ENCODE peak calls at places on chromosomes 3 and 15, in four cellular contexts. A is adrenal gland, B is K562, J is Karpas-422. U is an unnamed sample. For H3K27me3 and H3K4me1, the result is how much of the 10 kb centered on the place peaks cover.

GRCh38 chr3:135802171-135802570 is 163.4 kb upstream of the PPP2R3A start:
- DNase-seq in A (no peak), B (no peak), J (no peak), U (no peak)

GRCh38 chr15:69593981-69594966 is 141.7 kb downstream of the RPLP1 start:
- DNase-seq in A (peak), B (no peak), J (no peak), U (no peak)

GRCh38 chr3:136731274-136731884 is 20.8 kb downstream of the STAG1 start:
- DNase-seq in A (no peak), B (no peak), J (no peak), U (no peak)

GRCh38 chr15:29451201-29451781 is 181.7 kb upstream of the NSMCE3 start:
- DNase-seq in A (peak), B (no peak), J (peak), U (no peak)

GRCh38 chr3:122962149-122962548 is 65.4 kb downstream of the SEMA5B start:
- DNase-seq in A (no peak), B (no peak), J (no peak), U (no peak)

GRCh38 chr3:127775398-127776109 is 46.8 kb downstream of the MGLL start:
- DNase-seq in A (no peak), B (no peak), J (no peak), U (no peak)

GRCh38 chr15:90617668-90618097 is 88.0 kb downstream of the CRTC3 start:
- DNase-seq in A (no peak), B (no peak), J (no peak), U (no peak)

GRCh38 chr15:41512078-41512394 is 1.6 kb downstream of the LTK start:
- DNase-seq in A (no peak), B (no peak), J (no peak), U (no peak)

GRCh38 chr3:168973206-168973605 is 690.3 kb downstream of the MECOM start:
- DNase-seq in A (no peak), B (no peak), J (no peak), U (no peak)

GRCh38 chr3:127820871-127821853 is 1.2 kb downstream of the MGLL start:
- DNase-seq in A (no peak), B (no peak), J (peak), U (no peak)

GRCh38 chr3:184691397-184692131 is 20.3 kb downstream of the MAGEF1 start:
- DNase-seq in A (no peak), B (no peak), J (peak), U (no peak)

GRCh38 chr3:50605901-50606326 is 5.7 kb downstream of the CISH start:
- DNase-seq in A (no peak), B (no peak), J (no peak), U (no peak)

GRCh38 chr3:57733790-57734189 is 22.3 kb upstream of the SLMAP start:
- DNase-seq in A (no peak), B (no peak), J (no peak), U (no peak)

GRCh38 chr3:149395107-149396089 is 17.9 kb upstream of the TM4SF1 start:
- DNase-seq in A (no peak), B (no peak), J (no peak), U (no peak)

GRCh38 chr3:43919067-43919466 is 228.3 kb downstream of the ABHD5 start:
- DNase-seq in A (no peak), B (no peak), J (no peak), U (no peak)

DNA sequence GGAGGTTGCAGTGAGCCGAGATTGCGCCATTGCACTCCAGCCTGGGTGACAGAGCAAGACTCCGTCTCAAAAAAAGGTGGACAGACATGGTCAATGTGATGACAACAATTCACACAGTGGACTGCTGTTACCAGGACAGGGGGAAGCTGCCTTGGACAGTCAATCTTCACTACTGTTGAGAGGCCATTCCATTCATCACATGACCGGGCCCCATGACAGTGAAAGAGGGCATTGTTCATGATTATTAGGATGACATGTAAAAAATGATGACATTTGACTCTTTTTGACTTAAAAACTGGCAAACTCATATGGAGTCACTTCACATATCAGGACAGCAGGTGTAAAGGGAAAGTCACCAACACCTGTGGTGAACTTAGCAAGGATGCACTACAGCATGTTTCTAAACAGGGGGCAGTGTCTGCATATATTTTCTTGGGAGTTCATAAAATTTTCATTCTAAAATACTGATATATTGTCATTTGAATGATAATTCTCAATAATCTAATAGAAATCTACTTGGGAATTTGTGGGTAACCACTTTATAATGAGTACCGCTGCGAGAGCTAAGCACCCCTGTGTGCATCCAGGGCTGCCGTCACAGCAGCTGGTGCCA is 34.2 kb upstream of the LDHAL6B start:
- DNase-seq in A (no peak), B (no peak), J (no peak), U (peak)
- H3K27me3 ChIP-seq in A (under half), B (under half), J (under half), U (under half)

DNA sequence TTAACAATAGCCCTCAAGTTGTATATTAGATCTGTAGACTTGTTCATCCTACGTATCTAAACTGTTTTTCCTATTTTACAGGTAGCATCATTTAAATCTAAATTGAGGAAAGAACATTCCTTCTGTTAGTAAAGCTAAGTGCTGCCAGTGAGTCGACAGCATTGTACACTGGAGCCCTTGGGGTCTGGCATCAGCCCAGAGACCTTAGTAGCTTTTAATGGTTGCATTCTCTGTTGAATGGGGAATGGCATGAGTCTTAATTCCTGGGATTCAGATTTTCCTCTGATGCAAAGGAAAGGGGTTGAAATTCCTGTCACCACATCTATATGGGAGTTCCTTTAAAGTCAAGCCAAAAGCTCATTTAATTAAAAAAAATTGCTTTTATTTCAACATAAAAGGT is 148.3 kb upstream of the GBE1 start:
- DNase-seq in A (no peak), B (no peak), J (no peak), U (no peak)
- H3K4me1 ChIP-seq in A (under half), B (under half), J (under half), U (under half)

GRCh38 chr3:37247398-37248114 is 73.2 kb upstream of the LRRFIP2 start:
- DNase-seq in A (no peak), B (no peak), J (no peak), U (no peak)
- H3K27me3 ChIP-seq in A (under half), B (under half), J (under half), U (under half)

GRCh38 chr3:139427283-139428060 is 38.0 kb upstream of the COPB2 start:
- DNase-seq in A (no peak), B (peak), J (peak), U (peak)
- H3K4me1 ChIP-seq in A (under half), B (under half), J (under half), U (under half)

DNA sequence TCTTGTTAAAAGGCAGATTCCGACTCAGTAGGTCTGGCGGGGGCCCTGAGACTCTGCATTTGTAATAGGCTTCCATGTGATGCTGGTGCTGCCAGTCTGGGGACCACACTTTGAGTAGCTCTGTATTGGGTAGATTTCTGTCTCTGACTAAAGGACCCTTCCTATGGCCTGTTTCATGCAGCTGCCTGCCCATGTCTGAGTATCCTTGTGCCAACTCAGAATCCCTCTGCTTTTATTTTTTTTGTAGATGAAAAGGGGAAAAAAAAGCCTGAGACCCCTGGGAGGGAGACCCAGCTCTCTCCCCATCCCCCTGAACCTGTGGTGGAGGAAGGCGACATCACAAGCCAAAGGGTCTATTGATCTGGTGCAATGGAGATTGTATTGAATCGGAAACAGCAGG is 81.9 kb downstream of the EBLN2 start:
- DNase-seq in A (no peak), B (no peak), J (no peak), U (no peak)
- H3K27me3 ChIP-seq in A (under half), B (under half), J (under half), U (under half)

DNA sequence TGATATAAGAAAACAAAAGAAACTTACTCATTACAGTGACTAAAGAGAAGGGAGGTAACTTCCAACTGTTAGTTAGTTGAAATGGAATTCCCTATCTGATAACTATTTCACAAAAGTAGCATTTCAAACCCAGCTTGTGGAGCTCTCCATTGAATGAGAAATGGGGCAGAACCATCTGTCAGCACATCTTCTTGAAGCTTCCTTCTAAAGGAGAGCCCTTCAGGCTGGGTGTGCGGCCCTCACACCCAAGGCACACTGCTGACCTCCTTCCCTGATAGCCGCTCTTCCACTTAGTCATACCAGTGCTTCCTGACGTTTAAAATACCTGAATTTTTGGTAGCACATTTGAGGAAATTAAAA is 28.1 kb upstream of the VEPH1 start:
- DNase-seq in A (no peak), B (no peak), J (no peak), U (no peak)
- H3K4me1 ChIP-seq in A (under half), B (half or more), J (under half), U (under half)

GRCh38 chr15:38651328-38652038 is 86.9 kb upstream of the RASGRP1 start:
- DNase-seq in A (no peak), B (no peak), J (peak), U (no peak)
- H3K27me3 ChIP-seq in A (under half), B (under half), J (under half), U (under half)

GRCh38 chr15:64507845-64508244 is 47.5 kb downstream of the ZNF609 start:
- DNase-seq in A (no peak), B (no peak), J (no peak), U (no peak)
- H3K4me1 ChIP-seq in A (under half), B (under half), J (half or more), U (under half)

DNA sequence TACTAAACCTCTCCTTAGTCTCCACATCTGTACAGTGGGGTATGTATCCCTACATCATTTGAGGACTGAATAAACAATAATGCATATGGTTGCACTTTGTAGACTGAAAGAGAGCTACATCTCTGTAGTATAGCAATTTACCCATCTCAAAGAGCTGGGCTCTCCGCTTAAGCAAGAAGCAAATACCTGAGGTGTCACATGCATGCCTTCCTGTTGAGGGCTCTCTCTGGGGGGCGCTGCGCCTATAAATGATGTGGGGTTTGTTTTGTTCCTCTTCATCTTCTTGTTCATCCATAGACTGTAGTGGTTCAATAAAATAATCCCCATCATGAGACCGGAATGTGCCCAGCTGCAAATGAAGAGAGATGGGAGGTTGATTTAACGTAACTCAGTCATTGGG is 6.8 kb downstream of the ADAMTS9 start:
- DNase-seq in A (no peak), B (no peak), J (no peak), U (no peak)
- H3K27me3 ChIP-seq in A (under half), B (under half), J (under half), U (under half)

DNA sequence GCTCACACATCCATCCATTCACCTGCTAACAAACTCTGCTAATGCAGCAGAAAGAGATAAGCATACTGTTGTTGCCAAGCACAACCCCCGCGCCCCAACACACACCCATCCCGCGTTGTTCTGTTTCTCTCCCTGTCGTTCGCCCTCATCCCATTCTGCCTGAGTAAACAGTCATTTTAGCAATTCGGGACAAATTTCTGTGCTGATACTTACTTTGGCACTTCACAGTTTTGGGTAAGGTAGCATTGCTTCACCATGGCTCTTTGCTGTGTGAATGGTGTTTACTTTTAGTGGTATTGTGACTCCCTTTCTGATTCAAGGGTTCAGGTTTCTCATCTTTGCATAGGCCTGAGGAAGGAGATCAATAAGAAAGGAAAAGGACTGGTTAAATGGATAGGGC is 149.7 kb downstream of the AKAP13 start:
- DNase-seq in A (no peak), B (no peak), J (no peak), U (no peak)
- H3K4me1 ChIP-seq in A (under half), B (under half), J (half or more), U (under half)